ENCODE peak calls at places on chromosomes 3 and 15, in four cellular contexts. Q is H1, L is GM12878, S is K562. A is an unnamed sample.

GRCh38 chr3:17207019-17207418 is 322.3 kb downstream of the PLCL2 start:
- DNase-seq in Q (no peak), S (no peak), L (no peak), A (no peak)

GRCh38 chr15:52071570-52071969 is 41.0 kb downstream of the BCL2L10 start:
- DNase-seq in L (no peak), S (no peak), Q (no peak), A (peak)

GRCh38 chr3:126998728-126999127 is 15.8 kb downstream of the PLXNA1 start:
- DNase-seq in S (no peak), Q (no peak), L (no peak), A (no peak)

GRCh38 chr3:32297366-32297765 is 58.9 kb downstream of the CMTM8 start:
- DNase-seq in S (no peak), Q (no peak), L (no peak), A (no peak)

GRCh38 chr3:48434591-48435222 is 4.8 kb upstream of the PLXNB1 start:
- DNase-seq in L (no peak), Q (no peak), S (no peak), A (no peak)

GRCh38 chr3:73727117-73727802 is 102.5 kb upstream of the PDZRN3 start:
- DNase-seq in Q (peak), L (no peak), S (no peak), A (no peak)

GRCh38 chr3:5294360-5294759 is 106.9 kb downstream of the EDEM1 start:
- DNase-seq in L (no peak), S (no peak), Q (no peak), A (no peak)

GRCh38 chr3:127682576-127682975 is 9.8 kb downstream of the ABTB1 start:
- DNase-seq in Q (peak), L (no peak), S (no peak), A (no peak)

GRCh38 chr3:17747184-17747889 is 4.9 kb upstream of the TBC1D5 start:
- DNase-seq in Q (no peak), S (peak), L (peak), A (peak)

GRCh38 chr3:193911784-193912183 is 224.2 kb upstream of the HES1 start:
- DNase-seq in Q (no peak), L (no peak), S (no peak), A (no peak)

GRCh38 chr3:137852511-137852910 is 88.4 kb downstream of the SOX14 start:
- DNase-seq in L (no peak), Q (no peak), S (no peak), A (no peak)

GRCh38 chr15:28082891-28083688 is 16.0 kb downstream of the OCA2 start:
- DNase-seq in S (no peak), L (no peak), Q (no peak), A (peak)

GRCh38 chr15:66698318-66698961 is 3.6 kb upstream of the SMAD6 start:
- DNase-seq in L (no peak), S (peak), Q (peak), A (peak)

DNA sequence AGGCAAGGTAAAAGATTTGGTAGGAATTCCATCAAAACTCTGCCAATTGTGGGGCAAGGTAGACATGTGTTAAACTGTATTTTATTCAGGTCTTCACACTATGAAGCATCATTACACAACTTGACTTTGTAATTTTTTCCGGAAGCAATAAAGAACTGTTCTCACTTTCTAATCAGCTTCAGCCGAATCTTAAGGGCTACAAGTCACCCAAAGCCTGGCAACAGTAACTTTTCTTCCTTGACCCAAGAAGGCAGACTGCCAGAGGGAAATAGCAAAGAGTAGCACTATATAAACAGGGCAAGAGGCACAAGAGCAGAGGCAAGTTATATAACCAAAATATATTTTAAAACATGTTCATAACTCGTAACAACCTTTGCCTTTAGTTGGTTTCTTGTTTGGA is 1.5 kb downstream of the SLTM start:
- DNase-seq in S (peak), Q (no peak), L (peak), A (peak)
- TF ChIP-seq HDAC6 in S (no peak), Q (no peak), L (no peak), A (no peak)

GRCh38 chr3:27633224-27633545 is 88.9 kb downstream of the EOMES start:
- DNase-seq in Q (no peak), S (no peak), L (no peak), A (peak)
- TF ChIP-seq HDAC6 in Q (no peak), S (no peak), L (no peak), A (no peak)

GRCh38 chr3:140151321-140151720 is 216.3 kb downstream of the CLSTN2 start:
- DNase-seq in S (no peak), Q (peak), L (no peak), A (no peak)

GRCh38 chr3:140147965-140148490 is 213.0 kb downstream of the CLSTN2 start:
- DNase-seq in Q (peak), S (no peak), L (no peak), A (no peak)

GRCh38 chr3:140153736-140154135 is 218.8 kb downstream of the CLSTN2 start:
- DNase-seq in Q (no peak), S (no peak), L (no peak), A (no peak)

GRCh38 chr3:140148824-140149390 is 213.9 kb downstream of the CLSTN2 start:
- DNase-seq in Q (peak), S (no peak), L (no peak), A (no peak)

GRCh38 chr3:140152851-140153640 is 218.1 kb downstream of the CLSTN2 start:
- DNase-seq in S (no peak), L (no peak), Q (peak), A (no peak)
- TF ChIP-seq HDAC6 in S (no peak), L (no peak), Q (no peak), A (no peak)

GRCh38 chr3:114643342-114643741 is 349.5 kb downstream of the TIGIT start:
- DNase-seq in L (no peak), Q (no peak), S (no peak), A (no peak)

GRCh38 chr3:114644372-114644771 is 350.5 kb downstream of the TIGIT start:
- DNase-seq in S (no peak), L (no peak), Q (no peak), A (no peak)

GRCh38 chr3:114635878-114636277 is 342.1 kb downstream of the TIGIT start:
- DNase-seq in L (no peak), S (no peak), Q (no peak), A (no peak)

GRCh38 chr3:114639171-114639570 is 345.3 kb downstream of the TIGIT start:
- DNase-seq in S (no peak), Q (no peak), L (no peak), A (no peak)

GRCh38 chr3:114640126-114640525 is 346.3 kb downstream of the TIGIT start:
- DNase-seq in S (no peak), Q (no peak), L (no peak), A (no peak)
- TF ChIP-seq HDAC6 in S (no peak), Q (no peak), L (no peak), A (no peak)

A was measured in HepG2.